ENCODE peak calls at places on chromosomes 12 and 14, in ten cellular contexts. E is CD14-positive monocyte; S is stimulated activated CD4-positive, alpha-beta T cell treated with anti-CD3 and anti-CD28 coated beads, Interleukin-2, amount 100 ng/mL, for 48 hours; M is NT2/D1; A is cardiac fibroblast; J is stimulated activated naive CD4-positive, alpha-beta T cell; Y is nephron progenitor cell; I is anterior cingulate cortex; V is stimulated activated CD8-positive, alpha-beta memory T cell treated with anti-CD3 and anti-CD28 coated beads, Interleukin-12 subunit alpha, Interleukin-12 subunit beta, amount 100 ng/mL, for 4 hours; X is GM12892. D is an unnamed sample.

GRCh38 chr12:46886541-46887041 is 60.8 kb upstream of the SLC38A4 start:
- DNase-seq in E (no peak), S (no peak), M (no peak), J (no peak), A (peak), Y (no peak), V (no peak), X (no peak), I (no peak), D (no peak)

GRCh38 chr12:13941258-13942249 is 39.8 kb downstream of the GRIN2B start:
- DNase-seq in V (no peak), A (peak), X (no peak), E (no peak), S (no peak), Y (peak), J (no peak), M (peak), I (no peak), D (peak)

GRCh38 chr12:9869307-9870161 is at the start of gene CLEC2B:
- DNase-seq in Y (no peak), A (peak), V (no peak), E (peak), X (no peak), S (no peak), M (no peak), J (no peak), I (no peak), D (no peak)

GRCh38 chr14:86683525-86683924 is 1153.6 kb downstream of the FLRT2 start:
- DNase-seq in A (no peak), S (no peak), Y (no peak), X (no peak), I (no peak), M (no peak), V (no peak), J (no peak), E (no peak), D (no peak)

GRCh38 chr12:41264281-41264680 is 76.2 kb downstream of the PDZRN4 start:
- DNase-seq in S (no peak), X (no peak), A (peak), Y (no peak), J (no peak), V (no peak), E (no peak), M (no peak), I (no peak), D (no peak)

GRCh38 chr12:47767197-47767724 is 5.8 kb upstream of the SLC48A1 start:
- DNase-seq in M (peak), I (no peak), E (no peak), V (peak), X (no peak), A (peak), J (peak), Y (peak), S (peak), D (peak)

GRCh38 chr12:57487597-57488396 is at the start of gene MARS1:
- DNase-seq in J (peak), E (peak), M (peak), Y (peak), X (peak), A (peak), I (peak), S (peak), V (peak), D (peak)

GRCh38 chr14:102437997-102438922 is 71.3 kb downstream of the ANKRD9 start:
- DNase-seq in X (peak), Y (peak), V (peak), A (peak), E (peak), S (peak), J (peak), I (peak), M (peak), D (peak)

GRCh38 chr12:111417784-111418593 is 12.3 kb downstream of the SH2B3 start:
- DNase-seq in J (no peak), Y (no peak), S (no peak), A (no peak), I (no peak), M (no peak), X (no peak), E (no peak), V (no peak), D (no peak)

GRCh38 chr14:37590096-37590809 is 4.8 kb downstream of the FOXA1 start:
- DNase-seq in V (no peak), Y (no peak), S (no peak), J (no peak), A (no peak), M (no peak), E (no peak), I (no peak), X (no peak), D (no peak)

GRCh38 chr14:99758121-99758871 is 34.9 kb upstream of the EML1 start:
- DNase-seq in S (no peak), V (no peak), I (no peak), A (peak), M (peak), J (no peak), X (no peak), Y (no peak), E (no peak), D (no peak)

GRCh38 chr14:29216774-29217232 is 450.2 kb downstream of the FOXG1 start:
- DNase-seq in I (no peak), V (no peak), M (no peak), S (no peak), E (no peak), J (no peak), A (peak), Y (no peak), X (no peak), D (no peak)

GRCh38 chr12:12024958-12025682 is 45.6 kb upstream of the BCL2L14 start:
- DNase-seq in Y (no peak), J (no peak), V (no peak), X (no peak), A (no peak), M (no peak), I (no peak), S (no peak), E (no peak), D (no peak)

GRCh38 chr12:131471271-131471905 is 239.5 kb upstream of the SFSWAP start:
- DNase-seq in Y (peak), V (no peak), E (no peak), S (no peak), I (no peak), M (no peak), A (no peak), J (no peak), X (no peak), D (no peak)

GRCh38 chr14:92460541-92460915 is 53.1 kb upstream of the RIN3 start:
- DNase-seq in M (no peak), X (no peak), A (no peak), S (no peak), V (no peak), I (no peak), Y (no peak), E (no peak), J (no peak), D (no peak)

GRCh38 chr12:21456291-21456780 is 18.9 kb downstream of the PYROXD1 start:
- DNase-seq in A (peak), I (no peak), X (no peak), J (no peak), V (no peak), S (peak), M (no peak), Y (no peak), E (no peak), D (no peak)

GRCh38 chr14:94009767-94010166 is 12.7 kb downstream of the CCDC197 start:
- DNase-seq in J (no peak), X (no peak), M (no peak), Y (no peak), E (no peak), V (no peak), A (peak), S (no peak), I (no peak), D (no peak)

GRCh38 chr12:103353913-103354312 is 141.9 kb downstream of the C12orf42 start:
- DNase-seq in S (no peak), Y (no peak), V (no peak), X (no peak), A (no peak), E (no peak), J (no peak), M (no peak), I (no peak), D (no peak)

GRCh38 chr14:52961060-52961639 is 10.3 kb upstream of the FERMT2 start:
- DNase-seq in Y (peak), I (no peak), X (peak), E (no peak), A (peak), J (peak), M (no peak), S (peak), V (peak), D (peak)

GRCh38 chr12:129325566-129325965 is 472.3 kb downstream of the GLT1D1 start:
- DNase-seq in X (no peak), A (no peak), M (no peak), J (no peak), E (no peak), I (no peak), S (no peak), V (no peak), Y (no peak), D (no peak)

GRCh38 chr12:46900734-46901463 is 75.1 kb upstream of the SLC38A4 start:
- DNase-seq in X (no peak), S (no peak), M (no peak), V (no peak), A (no peak), E (no peak), I (no peak), Y (no peak), J (no peak), D (no peak)

GRCh38 chr12:127485528-127485927 is 781.4 kb upstream of the TMEM132C start:
- DNase-seq in E (no peak), X (no peak), J (no peak), I (no peak), V (no peak), M (peak), Y (no peak), S (no peak), A (peak), D (no peak)

GRCh38 chr14:93619176-93619793 is 169.0 kb downstream of the PRIMA1 start:
- DNase-seq in S (peak), I (no peak), V (no peak), J (no peak), X (peak), A (peak), E (no peak), M (no peak), Y (peak), D (peak)

GRCh38 chr12:69189378-69189978 is 49.9 kb upstream of the CPSF6 start:
- DNase-seq in M (no peak), E (no peak), X (no peak), Y (no peak), V (no peak), I (no peak), S (no peak), A (peak), J (no peak), D (no peak)

GRCh38 chr14:101897326-101897725 is 67.0 kb upstream of the DYNC1H1 start:
- DNase-seq in V (no peak), E (no peak), S (no peak), X (no peak), I (no peak), M (no peak), A (no peak), J (no peak), Y (no peak), D (no peak)

GRCh38 chr12:132834181-132834711 is 5.6 kb upstream of the GOLGA3 start:
- DNase-seq in M (no peak), X (no peak), A (no peak), E (no peak), Y (no peak), S (peak), I (no peak), V (no peak), J (no peak), D (no peak)

GRCh38 chr12:55142896-55143870 is 17.0 kb downstream of the OR9K2 start:
- DNase-seq in M (peak), V (no peak), X (no peak), I (no peak), E (no peak), Y (peak), S (peak), J (no peak), A (peak), D (peak)

GRCh38 chr12:116432321-116432750 is 126.8 kb upstream of the MAP1LC3B2 start:
- DNase-seq in A (peak), X (no peak), S (no peak), E (no peak), V (no peak), M (no peak), I (no peak), Y (no peak), J (no peak), D (no peak)

GRCh38 chr12:108350511-108350910 is 11.4 kb upstream of the CMKLR1 start:
- DNase-seq in S (no peak), Y (no peak), A (no peak), M (no peak), J (no peak), X (no peak), E (no peak), I (no peak), V (no peak), D (no peak)

GRCh38 chr14:95040723-95041476 is 116.4 kb downstream of the DICER1 start:
- DNase-seq in Y (no peak), M (no peak), J (no peak), I (no peak), V (no peak), S (no peak), X (no peak), E (no peak), A (peak), D (no peak)

GRCh38 chr14:56888274-56888673 is 78.0 kb upstream of the OTX2 start:
- DNase-seq in S (no peak), I (no peak), M (no peak), Y (no peak), E (no peak), V (no peak), J (no peak), A (no peak), X (no peak), D (no peak)

GRCh38 chr14:100780646-100781355 is 45.1 kb upstream of the MEG3 start:
- DNase-seq in A (no peak), E (no peak), J (no peak), X (no peak), S (no peak), Y (no peak), V (no peak), M (no peak), I (no peak), D (no peak)

D was measured in midbrain.